ENCODE peak calls at places on chromosome 10, in five cellular contexts. T, Z, F, Q and G are unnamed samples.

GRCh38 chr10:13839430-13839986 is 252.7 kb downstream of the PRPF18 start:
- DNase-seq in F (no peak), Z (peak; percentile 92), T (no peak), Q (peak; percentile 94), G (peak; percentile 75)

GRCh38 chr10:50393784-50394183 is 142.5 kb upstream of the ASAH2 start:
- DNase-seq in Z (peak; percentile 68), F (peak; percentile 8), T (no peak), Q (peak; percentile 66), G (no peak)

GRCh38 chr10:127996586-127996985 is 89.7 kb downstream of the PTPRE start:
- DNase-seq in Q (no peak), Z (peak; percentile 44), T (no peak), F (no peak), G (no peak)

GRCh38 chr10:17989908-17990767 is 38.4 kb downstream of the SLC39A12 start:
- DNase-seq in F (no peak), T (no peak), Q (peak; percentile 83), Z (peak; percentile 91), G (no peak)

GRCh38 chr10:71136036-71136690 is 76.2 kb upstream of the UNC5B start:
- DNase-seq in T (no peak), Z (no peak), Q (no peak), F (no peak), G (peak; percentile 70)

GRCh38 chr10:43444897-43445466 is 8.1 kb downstream of the ZNF487 start:
- DNase-seq in F (no peak), T (no peak), Q (no peak), Z (no peak), G (no peak)

GRCh38 chr10:122373713-122374112 is 795 bp upstream of the PLEKHA1 start:
- DNase-seq in F (no peak), Z (peak; percentile 34), Q (peak; percentile 28), T (no peak), G (no peak)

GRCh38 chr10:132699411-132700167 is 86.4 kb downstream of the NKX6-2 start:
- DNase-seq in F (no peak), Z (no peak), Q (no peak), T (no peak), G (peak; percentile 33)

GRCh38 chr10:43955002-43955596 is 306.4 kb upstream of the ZNF32 start:
- DNase-seq in Z (no peak), Q (no peak), F (no peak), T (peak; percentile 19), G (peak; percentile 46)

GRCh38 chr10:102808380-102808779 is 28.8 kb downstream of the CYP17A1 start:
- DNase-seq in Z (no peak), T (no peak), F (no peak), Q (no peak), G (no peak)

GRCh38 chr10:51832652-51833383 is 133.4 kb upstream of the CSTF2T start:
- DNase-seq in Q (peak; percentile 76), T (no peak), Z (peak; percentile 88), F (peak; percentile 56), G (no peak)

GRCh38 chr10:50260791-50261281 is 9.5 kb upstream of the ASAH2 start:
- DNase-seq in F (no peak), T (no peak), Z (peak; percentile 3), Q (no peak), G (no peak)

GRCh38 chr10:2839081-2839725 is 228.1 kb upstream of the PFKP start:
- DNase-seq in Q (no peak), T (peak; percentile 55), Z (peak; percentile 15), F (peak; percentile 52), G (peak; percentile 91)

GRCh38 chr10:31146496-31147219 is 115.0 kb upstream of the ZNF438 start:
- DNase-seq in F (peak; percentile 33), T (no peak), Q (peak; percentile 83), Z (peak; percentile 81), G (no peak)

GRCh38 chr10:58952747-58953466 is 223.5 kb upstream of the PHYHIPL start:
- DNase-seq in T (peak; percentile 54), Q (peak; percentile 62), Z (peak; percentile 73), F (peak; percentile 65), G (peak; percentile 82)

GRCh38 chr10:24858244-24858907 is 94.0 kb downstream of the PRTFDC1 start:
- DNase-seq in T (no peak), Z (peak; percentile 89), F (no peak), Q (peak; percentile 55), G (peak; percentile 51)

GRCh38 chr10:75987610-75988009 is 556.2 kb downstream of the LRMDA start:
- DNase-seq in T (no peak), Q (peak; percentile 12), Z (peak; percentile 33), F (no peak), G (no peak)

GRCh38 chr10:12566161-12567115 is 217.1 kb downstream of the CAMK1D start:
- DNase-seq in Q (peak; percentile 65), F (no peak), Z (peak; percentile 30), T (no peak), G (no peak)

GRCh38 chr10:93461807-93462178 is 20.3 kb downstream of the MYOF start:
- DNase-seq in F (peak; percentile 66), T (no peak), Z (peak; percentile 83), Q (peak; percentile 72), G (no peak)

GRCh38 chr10:113340255-113340654 is 212.6 kb upstream of the HABP2 start:
- DNase-seq in F (no peak), Q (no peak), T (no peak), Z (no peak), G (no peak)

GRCh38 chr10:786666-787512 is 97.4 kb upstream of the DIP2C start:
- DNase-seq in Z (no peak), F (no peak), Q (no peak), T (no peak), G (peak; percentile 57)

GRCh38 chr10:131997366-131998049 is 15.8 kb upstream of the BNIP3 start:
- DNase-seq in F (peak; percentile 22), Z (peak; percentile 86), Q (peak; percentile 78), T (no peak), G (peak; percentile 91)

GRCh38 chr10:49766484-49766883 is 4.4 kb upstream of the OGDHL start:
- DNase-seq in F (no peak), Q (no peak), T (no peak), Z (no peak), G (no peak)

GRCh38 chr10:43689955-43690771 is 41.5 kb upstream of the ZNF32 start:
- DNase-seq in F (peak; percentile 89), Q (peak; percentile 79), T (peak; percentile 81), Z (peak; percentile 87), G (peak; percentile 94)

GRCh38 chr10:1255600-1255999 is 199.4 kb downstream of the WDR37 start:
- DNase-seq in Z (no peak), T (no peak), Q (no peak), F (no peak), G (no peak)

GRCh38 chr10:29895436-29895835 is 163.9 kb downstream of the JCAD start:
- DNase-seq in Z (peak; percentile 98), T (peak; percentile 17), F (no peak), Q (peak; percentile 100), G (peak; percentile 71)

GRCh38 chr10:101233863-101234262 is 4.6 kb upstream of the LBX1 start:
- DNase-seq in T (no peak), F (no peak), Z (no peak), Q (no peak), G (no peak)

GRCh38 chr10:102509387-102509786 is 5.6 kb downstream of the SUFU start:
- DNase-seq in Z (peak; percentile 69), F (peak; percentile 7), T (no peak), Q (peak; percentile 33), G (no peak)

GRCh38 chr10:71713135-71714040 is 6.2 kb downstream of the C10orf105 start:
- DNase-seq in T (peak; percentile 43), Q (peak; percentile 43), F (peak; percentile 44), Z (peak; percentile 87), G (peak; percentile 63)

GRCh38 chr10:98168766-98169165 is 34.3 kb downstream of the R3HCC1L start:
- DNase-seq in Q (no peak), F (no peak), T (peak; percentile 24), Z (no peak), G (no peak)

GRCh38 chr10:128411624-128412023 is 285.4 kb upstream of the MKI67 start:
- DNase-seq in Q (no peak), T (no peak), F (no peak), Z (no peak), G (peak; percentile 44)

GRCh38 chr10:27240212-27240890 is at the start of gene ACBD5:
- DNase-seq in Q (peak; percentile 70), Z (peak; percentile 82), F (peak; percentile 76), T (peak; percentile 62), G (peak; percentile 94)

GRCh38 chr10:27242473-27242950 is 1.9 kb upstream of the ACBD5 start:
- DNase-seq in F (no peak), Z (no peak), Q (no peak), T (no peak), G (no peak)

GRCh38 chr10:27242951-27243551 is 2.5 kb upstream of the ACBD5 start:
- DNase-seq in Q (peak; percentile 69), Z (peak; percentile 84), T (peak; percentile 33), F (peak; percentile 50), G (peak; percentile 75)

GRCh38 chr10:27240891-27241639 is 468 bp upstream of the ACBD5 start:
- DNase-seq in Z (peak; percentile 34), T (no peak), Q (peak; percentile 26), F (no peak), G (peak; percentile 85)

DNA sequence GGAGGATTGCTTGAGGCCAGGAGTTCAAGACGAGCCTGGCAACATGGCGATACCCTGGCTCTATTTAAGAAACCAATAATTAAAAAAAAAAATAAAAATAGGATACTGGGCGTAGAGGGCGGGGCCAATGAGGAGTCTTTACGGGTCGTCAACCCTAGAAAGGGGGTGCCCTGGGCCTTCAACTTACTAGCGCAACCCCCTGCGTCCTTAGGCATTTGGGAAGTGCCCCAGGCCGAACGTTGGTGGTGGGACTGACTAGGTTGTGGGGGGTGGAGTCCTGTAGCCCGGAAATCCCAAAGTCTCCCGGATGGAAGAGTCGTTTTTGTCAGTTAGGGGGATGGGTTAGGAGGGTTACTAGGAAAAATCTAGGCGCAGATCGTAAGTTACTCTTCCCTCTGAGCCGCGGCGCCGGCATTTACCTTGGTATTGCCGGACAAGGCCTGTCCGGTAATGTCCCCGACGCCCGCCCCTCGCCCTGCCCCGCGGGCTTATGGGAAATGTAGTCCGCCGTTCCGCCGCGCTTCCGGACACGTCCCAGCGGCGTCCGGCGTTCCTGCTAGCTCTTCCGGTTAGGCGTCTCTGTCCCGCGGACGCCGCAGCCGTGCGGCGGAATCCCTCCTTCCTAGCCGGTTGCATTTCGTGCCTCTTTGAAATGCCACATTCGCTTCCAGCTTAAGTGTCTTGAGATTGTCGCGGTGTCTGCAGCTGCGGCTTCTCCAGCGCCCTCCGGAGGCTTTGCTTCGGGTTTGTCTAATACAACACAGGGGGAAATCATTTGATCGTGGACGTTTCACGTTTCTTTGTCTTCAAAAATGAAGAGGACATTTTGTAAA is 1.3 kb upstream of the ACBD5 start:
- DNase-seq in T (peak; percentile 84), F (peak; percentile 93), Z (peak; percentile 95), Q (peak; percentile 97), G (peak; percentile 96)
- TF ChIP-seq CTCF in T (peak; percentile 29), F (no peak), Z (peak; percentile 21), Q (peak; percentile 28), G (peak; percentile 62)

GRCh38 chr10:65968871-65969270 is 957.0 kb upstream of the LRRTM3 start:
- DNase-seq in T (no peak), F (no peak), Q (no peak), Z (no peak), G (no peak)
- TF ChIP-seq CTCF in T (no peak), F (no peak), Q (no peak), Z (no peak), G (no peak)

DNA sequence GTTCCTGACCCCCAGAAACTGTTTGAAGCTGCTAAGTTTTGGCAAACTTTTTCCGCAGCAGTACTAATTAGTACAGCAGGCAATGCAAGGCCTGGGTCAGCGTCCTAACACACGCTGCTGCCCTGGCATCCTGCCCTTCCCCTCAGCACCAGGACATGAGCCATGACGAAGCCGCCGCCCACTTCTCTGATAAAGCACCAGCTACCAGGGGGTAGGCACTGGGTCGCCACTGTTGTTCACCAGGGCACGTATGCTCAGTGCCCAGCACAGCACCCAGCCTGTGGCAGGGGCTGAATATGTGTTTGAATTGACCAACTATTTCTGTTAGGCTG is 59.5 kb downstream of the CHST15 start:
- DNase-seq in F (no peak), T (no peak), Q (peak; percentile 39), Z (no peak), G (no peak)
- TF ChIP-seq CTCF in F (no peak), T (no peak), Q (no peak), Z (no peak), G (no peak)

GRCh38 chr10:91220194-91220953 is at the start of gene PCGF5:
- DNase-seq in F (peak; percentile 90), Q (peak; percentile 91), T (peak; percentile 89), Z (peak; percentile 81), G (peak; percentile 97)
- TF ChIP-seq CTCF in F (no peak), Q (no peak), T (no peak), Z (no peak), G (peak; percentile 56)